ENCODE peak calls at places on chromosome 2, in nine cellular contexts. N is uterus, B is IMR-90, Y is stomach, A is ovary, M is sigmoid colon, S is upper lobe of right lung, L is osteoblast, W is body of pancreas. T is an unnamed sample.

GRCh38 chr2:152094014-152094413 is 4.8 kb downstream of the CACNB4 start:
- DNase-seq in N (no peak), B (no peak), Y (no peak), A (no peak), M (no peak), S (no peak), L (no peak), W (no peak), T (no peak)

GRCh38 chr2:134771313-134771801 is 52.6 kb upstream of the TMEM163 start:
- DNase-seq in N (no peak), B (no peak), Y (no peak), A (no peak), M (no peak), S (no peak), L (no peak), W (no peak), T (no peak)

GRCh38 chr2:112483821-112484220 is 1.9 kb downstream of the TTL start:
- DNase-seq in N (no peak), B (no peak), Y (no peak), A (no peak), M (no peak), S (no peak), L (peak), W (no peak), T (no peak)

GRCh38 chr2:67486041-67486796 is 89.1 kb downstream of the ETAA1 start:
- DNase-seq in N (no peak), B (peak), Y (peak), A (no peak), M (no peak), S (peak), L (no peak), W (peak), T (no peak)

GRCh38 chr2:128779301-128780095 is 460.8 kb upstream of the HS6ST1 start:
- DNase-seq in N (no peak), B (no peak), Y (no peak), A (peak), M (peak), S (peak), L (no peak), W (no peak), T (peak)

GRCh38 chr2:150532883-150533282 is 45.4 kb upstream of the RND3 start:
- DNase-seq in N (no peak), B (peak), Y (no peak), A (no peak), M (no peak), S (no peak), L (peak), W (no peak), T (no peak)

GRCh38 chr2:167398791-167399371 is 510.6 kb downstream of the XIRP2 start:
- DNase-seq in N (no peak), B (no peak), Y (no peak), A (no peak), M (no peak), S (no peak), L (no peak), W (peak), T (no peak)

GRCh38 chr2:108855194-108855593 is 68.6 kb downstream of the CCDC138 start:
- DNase-seq in N (no peak), B (peak), Y (no peak), A (no peak), M (no peak), S (no peak), L (peak), W (no peak), T (no peak)

GRCh38 chr2:214261683-214262082 is 149.2 kb upstream of the VWC2L start:
- DNase-seq in N (no peak), B (peak), Y (no peak), A (no peak), M (no peak), S (no peak), L (no peak), W (no peak), T (no peak)

GRCh38 chr2:47198985-47199451 is 43.9 kb upstream of the STPG4 start:
- DNase-seq in N (no peak), B (peak), Y (no peak), A (no peak), M (no peak), S (no peak), L (peak), W (no peak), T (no peak)

GRCh38 chr2:99404039-99404799 is 67.0 kb downstream of the EIF5B start:
- DNase-seq in N (no peak), B (no peak), Y (no peak), A (no peak), M (no peak), S (no peak), L (no peak), W (no peak), T (no peak)

GRCh38 chr2:134292514-134292913 is 38.6 kb downstream of the MGAT5 start:
- DNase-seq in N (no peak), B (no peak), Y (no peak), A (no peak), M (no peak), S (no peak), L (no peak), W (no peak), T (no peak)

GRCh38 chr2:223054193-223054781 is 2.3 kb downstream of the KCNE4 start:
- DNase-seq in N (peak), B (peak), Y (no peak), A (peak), M (peak), S (no peak), L (peak), W (peak), T (peak)

GRCh38 chr2:100571668-100572067 is 8.9 kb downstream of the PDCL3 start:
- DNase-seq in N (no peak), B (peak), Y (no peak), A (no peak), M (no peak), S (no peak), L (no peak), W (no peak), T (no peak)

GRCh38 chr2:107730898-107731297 is 95.8 kb upstream of the RGPD4 start:
- DNase-seq in N (no peak), B (no peak), Y (no peak), A (no peak), M (no peak), S (no peak), L (no peak), W (no peak), T (no peak)

GRCh38 chr2:30684026-30684425 is 123.2 kb downstream of the CAPN13 start:
- DNase-seq in N (no peak), B (no peak), Y (no peak), A (no peak), M (peak), S (no peak), L (no peak), W (no peak), T (no peak)

GRCh38 chr2:167753142-167753541 is 494.3 kb downstream of the STK39 start:
- DNase-seq in N (no peak), B (no peak), Y (no peak), A (no peak), M (no peak), S (no peak), L (no peak), W (no peak), T (no peak)

GRCh38 chr2:184611221-184612085 is 13.1 kb downstream of the ZNF804A start:
- DNase-seq in N (no peak), B (peak), Y (no peak), A (no peak), M (no peak), S (no peak), L (no peak), W (no peak), T (no peak)

GRCh38 chr2:9388950-9389911 is 34.1 kb downstream of the ITGB1BP1 start:
- DNase-seq in N (no peak), B (no peak), Y (no peak), A (peak), M (peak), S (peak), L (peak), W (no peak), T (peak)

GRCh38 chr2:138364554-138365162 is 136.9 kb upstream of the SPOPL start:
- DNase-seq in N (no peak), B (peak), Y (no peak), A (no peak), M (no peak), S (no peak), L (peak), W (no peak), T (no peak)

GRCh38 chr2:120436885-120437603 is 91.1 kb downstream of the INHBB start:
- DNase-seq in N (no peak), B (peak), Y (peak), A (no peak), M (no peak), S (no peak), L (peak), W (peak), T (no peak)

GRCh38 chr2:74267068-74267467 is 68.7 kb downstream of the MTHFD2 start:
- DNase-seq in N (no peak), B (no peak), Y (peak), A (no peak), M (no peak), S (no peak), L (no peak), W (peak), T (no peak)

GRCh38 chr2:223079925-223080324 is 27.9 kb downstream of the KCNE4 start:
- DNase-seq in N (no peak), B (no peak), Y (no peak), A (no peak), M (no peak), S (no peak), L (no peak), W (no peak), T (no peak)

GRCh38 chr2:128354731-128355470 is 36.2 kb upstream of the HS6ST1 start:
- DNase-seq in N (no peak), B (peak), Y (no peak), A (no peak), M (no peak), S (no peak), L (peak), W (no peak), T (peak)

GRCh38 chr2:27249891-27250651 is 12.8 kb downstream of the SLC30A3 start:
- DNase-seq in N (no peak), B (peak), Y (peak), A (peak), M (no peak), S (peak), L (peak), W (peak), T (no peak)

GRCh38 chr2:222797308-222797707 is 63.5 kb upstream of the ACSL3 start:
- DNase-seq in N (no peak), B (peak), Y (no peak), A (no peak), M (no peak), S (no peak), L (no peak), W (no peak), T (no peak)

GRCh38 chr2:124347209-124347608 is 322.1 kb downstream of the CNTNAP5 start:
- DNase-seq in N (no peak), B (no peak), Y (no peak), A (no peak), M (no peak), S (no peak), L (no peak), W (no peak), T (no peak)

GRCh38 chr2:60552096-60552850 is 1.2 kb downstream of the BCL11A start:
- DNase-seq in N (no peak), B (no peak), Y (no peak), A (no peak), M (peak), S (peak), L (no peak), W (peak), T (no peak)

GRCh38 chr2:176461686-176462376 is 192.6 kb downstream of the MTX2 start:
- DNase-seq in N (no peak), B (no peak), Y (no peak), A (no peak), M (no peak), S (no peak), L (peak), W (no peak), T (no peak)

GRCh38 chr2:72109904-72110303 is 37.8 kb downstream of the CYP26B1 start:
- DNase-seq in N (no peak), B (no peak), Y (no peak), A (no peak), M (peak), S (no peak), L (no peak), W (no peak), T (peak)

GRCh38 chr2:42971947-42972736 is 179.8 kb upstream of the HAAO start:
- DNase-seq in N (no peak), B (peak), Y (no peak), A (no peak), M (peak), S (peak), L (peak), W (peak), T (no peak)

GRCh38 chr2:12251749-12252148 is 465.0 kb upstream of the TRIB2 start:
- DNase-seq in N (no peak), B (no peak), Y (no peak), A (no peak), M (no peak), S (no peak), L (no peak), W (no peak), T (no peak)

GRCh38 chr2:149422337-149422990 is 92.1 kb downstream of the LYPD6 start:
- DNase-seq in N (no peak), B (peak), Y (no peak), A (no peak), M (no peak), S (no peak), L (no peak), W (peak), T (no peak)

GRCh38 chr2:104563398-104564024 is 290.4 kb upstream of the POU3F3 start:
- DNase-seq in N (no peak), B (no peak), Y (no peak), A (no peak), M (no peak), S (no peak), L (no peak), W (peak), T (no peak)

GRCh38 chr2:83106853-83107252 is 1352.2 kb downstream of the SUCLG1 start:
- DNase-seq in N (no peak), B (no peak), Y (no peak), A (no peak), M (no peak), S (no peak), L (no peak), W (no peak), T (no peak)

GRCh38 chr2:235042576-235043515 is 91.0 kb downstream of the SH3BP4 start:
- DNase-seq in N (no peak), B (no peak), Y (no peak), A (peak), M (peak), S (peak), L (no peak), W (no peak), T (no peak)

GRCh38 chr2:12824771-12825363 is 108.1 kb downstream of the TRIB2 start:
- DNase-seq in N (peak), B (no peak), Y (no peak), A (no peak), M (peak), S (no peak), L (no peak), W (peak), T (peak)

DNA sequence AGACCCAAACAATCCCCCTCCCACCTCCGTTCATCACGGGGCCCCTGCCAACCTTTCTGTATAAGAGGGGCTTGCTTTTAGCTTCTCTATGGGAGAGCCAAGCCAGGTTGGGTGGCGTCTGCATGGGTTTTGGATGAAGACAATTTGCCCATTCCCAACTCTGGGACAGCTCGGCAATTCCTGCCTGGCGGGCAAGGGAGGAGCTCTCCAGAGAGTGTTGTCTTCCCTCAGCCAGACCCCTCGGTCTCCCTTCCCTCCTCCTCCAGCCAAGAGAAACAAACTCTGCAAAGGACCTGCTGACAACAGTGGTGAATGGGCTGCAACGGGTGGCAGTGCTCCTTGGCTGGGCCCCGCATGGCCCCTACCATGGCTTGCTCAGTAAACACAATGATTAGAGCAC is 267.2 kb upstream of the HDAC4 start:
- DNase-seq in N (no peak), B (no peak), Y (no peak), A (no peak), M (no peak), S (no peak), L (peak), W (no peak), T (no peak)
- TF ChIP-seq CTCF in N (no peak), B (no peak), Y (no peak), A (no peak), M (no peak), S (no peak), L (no peak), W (no peak), T (no peak)

GRCh38 chr2:36650031-36650430 is 46.5 kb upstream of the VIT start:
- DNase-seq in N (no peak), B (peak), Y (no peak), A (no peak), M (no peak), S (no peak), L (peak), W (no peak), T (no peak)

GRCh38 chr2:36650434-36650833 is 46.1 kb upstream of the VIT start:
- DNase-seq in N (no peak), B (no peak), Y (no peak), A (no peak), M (no peak), S (no peak), L (no peak), W (no peak), T (no peak)

GRCh38 chr2:36655456-36655855 is 41.1 kb upstream of the VIT start:
- DNase-seq in N (peak), B (peak), Y (no peak), A (no peak), M (no peak), S (no peak), L (peak), W (no peak), T (no peak)

GRCh38 chr2:36653967-36654694 is 42.4 kb upstream of the VIT start:
- DNase-seq in N (no peak), B (no peak), Y (no peak), A (no peak), M (no peak), S (no peak), L (no peak), W (no peak), T (no peak)

GRCh38 chr2:36653155-36653554 is 43.4 kb upstream of the VIT start:
- DNase-seq in N (no peak), B (no peak), Y (no peak), A (no peak), M (no peak), S (no peak), L (no peak), W (no peak), T (no peak)
- TF ChIP-seq CTCF in N (no peak), B (no peak), Y (no peak), A (no peak), M (no peak), S (no peak), L (no peak), W (no peak), T (no peak)

GRCh38 chr2:190343500-190344274 is at the start of gene INPP1:
- DNase-seq in N (peak), B (peak), Y (peak), A (peak), M (peak), S (peak), L (peak), W (peak), T (peak)

GRCh38 chr2:190340369-190340768 is 3.0 kb upstream of the INPP1 start:
- DNase-seq in N (no peak), B (no peak), Y (no peak), A (no peak), M (no peak), S (no peak), L (no peak), W (no peak), T (no peak)

GRCh38 chr2:190343170-190343499 is 254 bp upstream of the INPP1 start:
- DNase-seq in N (no peak), B (no peak), Y (no peak), A (no peak), M (no peak), S (no peak), L (no peak), W (no peak), T (no peak)

GRCh38 chr2:190342601-190343000 is 788 bp upstream of the INPP1 start:
- DNase-seq in N (no peak), B (no peak), Y (no peak), A (no peak), M (no peak), S (no peak), L (no peak), W (no peak), T (no peak)

DNA sequence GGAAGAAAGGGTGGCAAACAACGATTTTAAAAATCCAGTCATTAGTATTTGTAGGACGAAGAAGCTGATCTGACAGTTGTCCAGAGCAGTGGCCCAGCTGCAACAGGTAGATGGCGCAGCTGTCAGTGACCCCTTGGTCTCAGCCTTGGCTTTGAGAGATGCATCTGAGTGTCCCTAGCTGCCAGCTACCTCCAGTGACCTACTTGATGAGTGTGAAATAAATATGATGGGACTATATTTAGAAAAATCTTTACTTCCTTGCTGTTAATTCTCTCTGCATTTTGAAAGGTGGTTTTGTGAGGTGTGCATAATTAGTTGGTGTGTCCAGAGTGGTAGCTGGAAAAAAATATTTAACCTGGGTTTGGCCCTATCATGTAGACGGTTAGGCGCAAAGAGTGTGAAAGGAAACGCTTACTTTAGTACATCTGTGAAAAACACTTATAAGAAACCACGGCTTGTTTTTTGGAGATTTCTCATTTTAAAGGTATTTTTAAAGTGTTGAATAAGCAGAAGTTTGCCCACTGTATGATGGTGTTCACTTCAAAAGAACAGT is 962 bp downstream of the INPP1 start:
- DNase-seq in N (peak), B (no peak), Y (peak), A (no peak), M (peak), S (no peak), L (no peak), W (peak), T (no peak)
- TF ChIP-seq CTCF in N (peak), B (no peak), Y (no peak), A (no peak), M (no peak), S (peak), L (peak), W (peak), T (no peak)

DNA sequence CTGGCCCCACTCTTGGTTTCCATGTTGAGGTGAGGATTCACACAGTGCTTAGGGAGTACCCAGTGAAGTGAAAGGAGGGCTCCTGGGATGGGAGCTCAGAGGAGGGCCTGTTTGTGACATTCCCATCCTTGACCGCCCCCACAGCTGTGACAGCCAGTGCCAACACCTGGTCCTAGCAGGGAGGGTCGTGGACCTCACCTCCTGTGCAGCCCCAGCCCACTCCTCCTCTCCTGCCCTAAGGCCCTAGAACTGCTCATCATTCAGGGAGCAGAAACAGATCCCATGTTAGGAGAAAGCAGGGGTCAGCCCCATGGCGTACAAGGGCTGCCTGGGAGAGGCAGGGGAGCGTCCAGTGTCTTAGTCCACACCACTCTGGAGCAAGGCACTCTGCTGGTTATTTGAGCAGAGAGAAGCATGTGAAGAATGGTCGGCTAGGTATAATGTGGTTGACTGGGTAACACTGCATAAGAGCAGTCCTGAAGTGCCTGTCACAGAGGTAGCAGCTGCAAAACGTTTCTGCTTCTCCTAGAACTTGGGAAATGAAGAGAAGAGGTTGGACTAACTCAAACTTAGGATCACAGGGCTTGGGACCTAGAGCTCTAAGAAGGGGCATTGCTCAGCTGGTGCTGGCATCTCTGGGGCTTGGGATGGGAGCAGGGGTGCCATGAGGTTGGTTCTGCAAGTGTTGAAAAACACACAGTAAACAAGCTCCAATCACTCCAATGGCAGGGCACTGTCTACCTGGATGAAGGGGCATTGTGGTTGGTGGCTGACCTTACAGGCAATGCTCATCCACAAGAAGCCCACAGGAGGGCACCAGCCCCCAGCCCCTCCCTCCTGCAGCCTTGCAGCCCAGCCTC is 55.6 kb downstream of the FAM168B start:
- DNase-seq in N (no peak), B (no peak), Y (no peak), A (no peak), M (peak), S (no peak), L (peak), W (no peak), T (no peak)
- TF ChIP-seq CTCF in N (no peak), B (no peak), Y (no peak), A (no peak), M (no peak), S (no peak), L (no peak), W (no peak), T (no peak)